ENCODE peak calls at places on chromosomes 3 and 15, in four cellular contexts. G is transverse colon, V is left lung, F is Peyer's patch. K is an unnamed sample.

GRCh38 chr3:108035751-108036150 is 55.1 kb downstream of the CD47 start:
- DNase-seq in F (no peak), V (no peak), G (no peak), K (no peak)

GRCh38 chr3:191804935-191805334 is 344.0 kb downstream of the PYDC2 start:
- DNase-seq in G (no peak), F (no peak), V (no peak), K (no peak)

GRCh38 chr15:101537681-101538080 is 48.2 kb upstream of the PCSK6 start:
- DNase-seq in F (no peak), G (no peak), V (no peak), K (no peak)

GRCh38 chr15:101161656-101162055 is 90.2 kb downstream of the CHSY1 start:
- DNase-seq in F (no peak), G (no peak), V (no peak), K (no peak)

GRCh38 chr15:27237319-27237939 is 266.4 kb downstream of the GABRG3 start:
- DNase-seq in G (no peak), V (no peak), F (no peak), K (no peak)

GRCh38 chr3:150180349-150180748 is 209.7 kb upstream of the PFN2 start:
- DNase-seq in F (no peak), G (no peak), V (no peak), K (no peak)

GRCh38 chr3:125582707-125583106 is 12.6 kb downstream of the OSBPL11 start:
- DNase-seq in G (no peak), F (no peak), V (no peak), K (no peak)

GRCh38 chr3:96996009-96996408 is 181.6 kb downstream of the EPHA6 start:
- DNase-seq in V (no peak), F (no peak), G (no peak), K (no peak)

GRCh38 chr3:107660316-107660976 is 137.7 kb downstream of the BBX start:
- DNase-seq in V (no peak), G (no peak), F (no peak), K (no peak)

GRCh38 chr15:66836476-66837030 is 134.5 kb downstream of the SMAD6 start:
- DNase-seq in V (no peak), F (no peak), G (no peak), K (no peak)

GRCh38 chr3:113660901-113661300 is 35.5 kb downstream of the USF3 start:
- DNase-seq in V (no peak), G (no peak), F (peak), K (no peak)

GRCh38 chr3:53350652-53351051 is 3.3 kb upstream of the DCP1A start:
- DNase-seq in F (no peak), G (peak), V (no peak), K (no peak)

DNA sequence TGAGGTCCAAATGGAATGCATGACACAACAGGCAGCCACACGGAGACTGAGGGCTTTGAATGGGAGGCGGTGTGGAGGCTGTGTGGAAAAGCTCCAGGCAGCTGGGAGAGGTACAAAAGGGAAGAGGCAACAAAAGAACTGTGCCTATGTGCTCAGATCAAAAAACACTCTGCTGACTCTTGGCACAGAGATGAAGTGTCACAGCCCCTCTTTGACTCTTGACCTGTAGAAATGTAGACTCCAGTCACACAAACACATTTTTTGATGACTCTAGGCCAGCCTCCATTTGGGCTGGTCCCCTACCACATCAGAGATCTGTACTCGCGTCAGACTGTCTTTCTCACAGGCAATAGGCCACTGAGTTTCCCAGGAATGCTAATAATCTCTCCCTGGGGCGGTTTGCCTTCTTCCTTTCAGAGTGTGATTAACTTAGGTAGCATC is 456.1 kb downstream of the TUSC7 start:
- DNase-seq in G (no peak), V (no peak), F (no peak), K (no peak)
- TF ChIP-seq CTCF in G (no peak), V (no peak), F (no peak), K (no peak)

DNA sequence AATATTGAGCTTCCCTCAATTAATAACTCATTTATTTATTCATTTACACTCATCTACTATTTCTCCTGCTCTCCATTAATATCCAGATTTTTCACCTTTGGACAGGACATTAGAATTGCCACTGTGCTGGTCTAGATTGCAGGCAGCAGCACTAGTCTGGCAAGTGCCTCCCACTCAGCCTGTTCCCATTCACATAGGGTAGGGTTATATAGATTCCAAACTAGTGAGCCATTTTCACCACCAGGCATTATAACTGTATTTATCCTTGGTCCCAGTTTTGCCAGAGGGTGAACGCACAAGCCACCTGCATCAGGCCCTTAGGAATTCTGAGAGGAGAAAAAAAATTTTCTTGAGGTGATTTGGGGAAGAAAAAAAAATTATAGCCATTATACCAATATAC is 44.5 kb downstream of the ANAPC13 start:
- DNase-seq in G (no peak), F (no peak), V (no peak), K (no peak)
- H3K4me3 ChIP-seq in G (no peak), F (no peak), V (no peak), K (no peak)

DNA sequence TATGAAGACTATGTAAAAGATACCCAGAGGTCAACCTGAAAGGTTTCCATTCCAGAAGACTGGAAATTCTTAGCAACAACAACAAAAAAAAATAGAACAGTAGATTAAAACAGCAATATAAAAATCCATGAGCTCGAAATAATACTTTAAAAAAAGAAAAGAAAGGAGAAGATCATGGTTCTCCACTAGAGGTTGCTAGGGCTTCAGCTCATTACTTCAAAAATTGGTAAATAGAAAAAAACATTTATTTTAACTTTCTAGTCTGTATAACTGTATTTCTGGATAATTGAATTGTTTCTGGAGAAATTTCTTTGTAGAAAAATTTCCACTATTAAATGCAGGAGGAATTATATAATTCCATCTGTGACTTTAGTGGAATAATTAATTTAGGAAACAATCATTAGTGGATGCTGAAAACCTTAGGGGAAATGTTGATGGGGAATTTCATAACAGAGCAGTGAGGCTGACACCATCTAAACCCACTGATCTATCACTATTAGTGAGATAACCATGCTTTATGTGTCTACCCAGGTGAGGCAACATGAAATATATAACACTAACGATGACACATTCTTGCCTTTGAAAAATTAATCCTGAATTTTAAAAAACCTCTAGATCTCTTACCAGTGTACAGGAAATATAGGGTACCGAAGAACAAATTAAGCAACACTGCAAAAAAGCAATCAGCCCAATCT is 62.5 kb upstream of the SNRK start:
- DNase-seq in V (no peak), G (no peak), F (no peak), K (no peak)
- TF ChIP-seq CTCF in V (no peak), G (peak), F (peak), K (peak)

GRCh38 chr3:64872385-64872784 is 184.6 kb upstream of the ADAMTS9 start:
- DNase-seq in F (no peak), G (no peak), V (no peak), K (no peak)

GRCh38 chr3:64867204-64867603 is 179.4 kb upstream of the ADAMTS9 start:
- DNase-seq in F (no peak), V (no peak), G (peak), K (no peak)

GRCh38 chr3:64873400-64873799 is 185.6 kb upstream of the ADAMTS9 start:
- DNase-seq in F (no peak), G (no peak), V (no peak), K (no peak)

GRCh38 chr3:64871955-64872354 is 184.2 kb upstream of the ADAMTS9 start:
- DNase-seq in G (no peak), V (no peak), F (no peak), K (no peak)

GRCh38 chr3:64871237-64871636 is 183.4 kb upstream of the ADAMTS9 start:
- DNase-seq in G (no peak), F (no peak), V (no peak), K (no peak)
- H3K4me3 ChIP-seq in G (no peak), F (no peak), V (no peak), K (no peak)

GRCh38 chr3:122679467-122680291 is 960 bp upstream of the PARP14 start:
- DNase-seq in V (no peak), G (peak), F (peak), K (no peak)
- TF ChIP-seq CTCF in V (peak), G (no peak), F (no peak), K (no peak)

DNA sequence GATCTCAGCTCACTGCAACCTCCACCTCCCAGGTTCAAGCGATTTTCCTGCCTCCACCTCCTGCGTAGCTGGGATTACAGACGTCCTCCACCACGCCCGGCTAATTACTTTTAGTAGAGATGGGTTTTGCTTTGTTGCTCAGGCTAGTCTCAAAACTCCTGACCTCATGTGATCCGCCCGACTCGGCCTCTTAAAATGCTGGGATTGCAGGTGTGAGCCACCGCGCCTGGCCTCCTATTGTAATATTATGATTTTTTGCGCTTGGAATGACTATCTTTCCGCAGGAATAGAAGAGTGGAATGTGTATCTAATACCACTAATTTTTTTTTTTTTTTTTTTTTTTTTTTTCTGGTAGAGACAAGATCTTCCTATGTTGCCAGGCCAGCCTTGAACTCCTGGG is 1.8 kb downstream of the ARL8B start:
- DNase-seq in F (no peak), V (no peak), G (peak), K (no peak)
- H3K4me3 ChIP-seq in F (no peak), V (peak), G (no peak), K (peak)

DNA sequence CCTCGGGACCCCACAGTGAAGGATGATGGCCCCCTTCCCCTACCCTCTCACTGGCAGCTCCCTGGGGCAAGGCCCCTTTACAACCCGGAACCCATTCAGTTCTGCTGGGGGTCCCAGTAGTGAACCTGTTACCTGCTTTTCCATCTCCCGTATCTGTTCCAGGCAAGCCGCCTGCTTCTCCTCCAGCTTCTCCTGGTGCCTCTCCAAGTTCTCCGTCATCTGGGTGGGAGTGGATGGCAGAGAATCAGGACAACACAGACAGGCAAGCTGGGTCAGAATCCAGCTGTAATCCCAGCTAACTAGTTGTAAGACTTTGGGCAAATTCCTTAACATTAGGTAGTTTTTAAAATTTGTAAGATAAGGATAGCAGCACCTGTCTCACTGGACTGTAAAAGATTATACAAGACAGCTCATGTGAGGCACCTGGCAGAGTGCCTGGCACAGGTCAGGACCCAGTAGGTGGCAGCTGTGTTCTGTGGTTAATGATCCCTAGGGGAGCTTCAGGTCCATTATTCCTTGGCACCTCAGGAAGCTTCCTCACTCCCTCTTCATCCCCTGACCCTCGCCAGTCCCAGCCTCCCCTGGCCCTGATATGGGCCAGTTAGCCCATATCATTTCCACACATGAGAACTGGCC is 6.4 kb upstream of the ANKRD63 start:
- DNase-seq in F (no peak), V (peak), G (peak), K (no peak)
- TF ChIP-seq CTCF in F (no peak), V (no peak), G (peak), K (no peak)

GRCh38 chr3:177356113-177356512 is 158.8 kb upstream of the TBL1XR1 start:
- DNase-seq in V (no peak), G (no peak), F (no peak), K (no peak)

GRCh38 chr3:177358968-177359600 is 161.8 kb upstream of the TBL1XR1 start:
- DNase-seq in F (peak), G (peak), V (peak), K (no peak)

GRCh38 chr3:177359601-177360357 is 162.5 kb upstream of the TBL1XR1 start:
- DNase-seq in V (peak), F (peak), G (peak), K (peak)

GRCh38 chr3:177357352-177358084 is 160.2 kb upstream of the TBL1XR1 start:
- DNase-seq in F (no peak), G (peak), V (no peak), K (peak)

DNA sequence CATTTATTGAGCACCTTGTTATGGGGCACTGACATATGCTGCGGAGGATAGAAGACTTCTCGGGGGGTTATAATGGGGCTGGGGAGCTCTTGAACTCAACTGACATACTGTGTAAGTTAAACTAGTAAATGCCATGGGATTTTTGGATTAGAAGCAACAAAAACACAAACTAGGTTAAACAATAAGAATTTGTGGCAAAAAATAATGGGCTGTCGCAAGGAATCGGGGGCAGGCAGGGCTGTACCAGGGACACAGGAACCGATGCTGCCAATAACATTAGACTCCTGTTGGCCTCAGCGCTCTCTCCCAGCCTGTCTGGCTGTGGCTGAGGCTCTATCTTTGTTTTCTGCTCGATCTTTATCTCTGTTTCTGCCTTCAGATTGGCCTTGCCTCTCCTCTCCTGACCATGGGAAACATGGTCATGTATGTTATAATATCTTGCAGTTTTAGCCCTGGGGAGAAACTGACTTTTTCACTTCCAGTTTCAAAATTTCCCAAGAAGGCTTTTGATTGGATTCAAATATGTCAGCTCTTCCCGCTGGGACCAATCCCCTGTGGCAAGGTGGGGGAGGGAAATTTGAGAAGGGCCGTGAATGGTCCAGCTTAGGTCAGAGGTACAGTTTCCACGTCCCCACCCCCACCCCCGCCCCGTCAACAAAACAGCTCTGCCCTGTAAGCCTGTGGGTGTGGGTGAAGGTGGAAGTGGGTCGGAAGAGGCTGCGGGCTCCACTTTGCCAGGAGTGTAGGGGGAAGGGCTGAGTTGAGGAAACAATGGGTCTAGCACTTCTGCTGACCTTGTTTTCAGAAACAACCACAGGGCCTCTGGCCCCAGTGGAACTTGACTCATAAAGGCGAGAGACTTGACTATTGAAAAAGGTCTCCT is 161.0 kb upstream of the TBL1XR1 start:
- DNase-seq in G (peak), V (peak), F (peak), K (no peak)
- H3K4me3 ChIP-seq in G (no peak), V (peak), F (no peak), K (no peak)

K was measured in retinal pigment epithelial cell.